ENCODE peak calls at places on chromosomes 7 and 10, in six cellular contexts. One of them, this sample, is unnamed.

GRCh38 chr7:82049442-82049841 is 279.6 kb upstream of the HGF start:
- DNase-seq in adipocyte: peak; percentile 29
- DNase-seq in IMR-90: peak; percentile 20
- DNase-seq in neural progenitor cell: no peak
- DNase-seq in NT2/D1: no peak
- DNase-seq in Karpas-422: no peak
- DNase-seq in this sample: no peak

GRCh38 chr7:33093266-33093665 is 15.9 kb downstream of the RP9 start:
- DNase-seq in Karpas-422: no peak
- DNase-seq in neural progenitor cell: no peak
- DNase-seq in adipocyte: no peak
- DNase-seq in IMR-90: no peak
- DNase-seq in NT2/D1: no peak
- DNase-seq in this sample: no peak

GRCh38 chr7:45920543-45921380 is at the start of gene IGFBP3:
- DNase-seq in NT2/D1: no peak
- DNase-seq in neural progenitor cell: peak; percentile 93
- DNase-seq in adipocyte: peak; percentile 72
- DNase-seq in Karpas-422: no peak
- DNase-seq in IMR-90: peak; percentile 69
- DNase-seq in this sample: peak; percentile 81

GRCh38 chr10:128516180-128516579 is 390.0 kb upstream of the MKI67 start:
- DNase-seq in NT2/D1: no peak
- DNase-seq in Karpas-422: no peak
- DNase-seq in neural progenitor cell: no peak
- DNase-seq in adipocyte: no peak
- DNase-seq in IMR-90: no peak
- DNase-seq in this sample: no peak

GRCh38 chr10:50990568-50991495 is 83.5 kb upstream of the PRKG1 start:
- DNase-seq in IMR-90: peak; percentile 95
- DNase-seq in Karpas-422: no peak
- DNase-seq in adipocyte: peak; percentile 89
- DNase-seq in neural progenitor cell: peak; percentile 82
- DNase-seq in NT2/D1: no peak
- DNase-seq in this sample: peak; percentile 79

GRCh38 chr7:91995391-91995790 is 54.7 kb downstream of the AKAP9 start:
- DNase-seq in adipocyte: no peak
- DNase-seq in IMR-90: no peak
- DNase-seq in Karpas-422: peak; percentile 52
- DNase-seq in NT2/D1: no peak
- DNase-seq in neural progenitor cell: no peak
- DNase-seq in this sample: no peak

GRCh38 chr7:157851501-157852067 is 514.8 kb downstream of the DNAJB6 start:
- DNase-seq in NT2/D1: no peak
- DNase-seq in IMR-90: no peak
- DNase-seq in adipocyte: no peak
- DNase-seq in neural progenitor cell: peak; percentile 86
- DNase-seq in Karpas-422: no peak
- DNase-seq in this sample: peak; percentile 76

GRCh38 chr10:100826661-100826982 is 81.2 kb downstream of the PAX2 start:
- DNase-seq in IMR-90: no peak
- DNase-seq in neural progenitor cell: no peak
- DNase-seq in Karpas-422: no peak
- DNase-seq in NT2/D1: no peak
- DNase-seq in adipocyte: no peak
- DNase-seq in this sample: no peak

GRCh38 chr7:18655969-18656761 is 160.6 kb downstream of the HDAC9 start:
- DNase-seq in IMR-90: peak; percentile 17
- DNase-seq in NT2/D1: no peak
- DNase-seq in Karpas-422: no peak
- DNase-seq in neural progenitor cell: no peak
- DNase-seq in adipocyte: no peak
- DNase-seq in this sample: no peak

GRCh38 chr7:11458736-11459483 is 373.1 kb downstream of the THSD7A start:
- DNase-seq in Karpas-422: no peak
- DNase-seq in IMR-90: peak; percentile 78
- DNase-seq in neural progenitor cell: no peak
- DNase-seq in NT2/D1: no peak
- DNase-seq in adipocyte: peak; percentile 57
- DNase-seq in this sample: no peak

GRCh38 chr7:32461484-32461883 is 28.7 kb downstream of the LSM5 start:
- DNase-seq in Karpas-422: no peak
- DNase-seq in NT2/D1: no peak
- DNase-seq in neural progenitor cell: no peak
- DNase-seq in adipocyte: no peak
- DNase-seq in IMR-90: no peak
- DNase-seq in this sample: no peak

GRCh38 chr7:159026271-159027047 is 118.2 kb downstream of the VIPR2 start:
- DNase-seq in neural progenitor cell: peak; percentile 93
- DNase-seq in adipocyte: no peak
- DNase-seq in NT2/D1: no peak
- DNase-seq in Karpas-422: no peak
- DNase-seq in IMR-90: no peak
- DNase-seq in this sample: no peak

GRCh38 chr10:21173964-21174669 is 277.0 kb upstream of the NEBL start:
- DNase-seq in Karpas-422: no peak
- DNase-seq in neural progenitor cell: peak; percentile 69
- DNase-seq in IMR-90: no peak
- DNase-seq in NT2/D1: no peak
- DNase-seq in adipocyte: peak; percentile 33
- DNase-seq in this sample: peak; percentile 95

GRCh38 chr10:29634764-29635625 is at the start of gene SVIL:
- DNase-seq in IMR-90: peak; percentile 71
- DNase-seq in NT2/D1: no peak
- DNase-seq in neural progenitor cell: peak; percentile 32
- DNase-seq in adipocyte: peak; percentile 53
- DNase-seq in Karpas-422: no peak
- DNase-seq in this sample: peak; percentile 70
- H3K9ac ChIP-seq in IMR-90: peak within 1 kb of the TSS; percentile 46
- H3K9ac ChIP-seq in NT2/D1: peak within 1 kb of the TSS; percentile 57
- H3K9ac ChIP-seq in neural progenitor cell: no peak within 1 kb of the TSS
- H3K9ac ChIP-seq in adipocyte: peak within 1 kb of the TSS; percentile 70
- H3K9ac ChIP-seq in Karpas-422: no peak within 1 kb of the TSS
- H3K9ac ChIP-seq in this sample: no peak within 1 kb of the TSS

DNA sequence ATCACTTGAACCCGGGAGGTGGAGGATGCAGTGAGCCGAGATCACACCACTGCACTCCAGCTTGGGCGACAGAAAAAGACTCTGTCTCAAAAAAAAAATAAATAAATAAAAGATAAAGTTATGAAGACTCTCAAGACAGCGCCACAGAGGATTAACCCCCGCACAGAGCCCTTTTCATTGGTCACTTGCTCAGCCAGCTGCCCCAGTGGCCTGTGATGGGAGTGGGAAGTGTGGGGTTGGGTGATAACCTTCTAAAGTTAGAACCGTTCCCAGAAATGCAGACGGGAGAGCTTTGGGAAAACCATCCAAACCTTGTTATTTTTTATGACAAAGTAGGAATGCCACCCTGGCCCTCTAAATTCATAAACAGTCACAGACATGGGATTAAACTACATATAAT is 57.4 kb downstream of the PARP12 start:
- DNase-seq in Karpas-422: no peak
- DNase-seq in adipocyte: no peak
- DNase-seq in NT2/D1: no peak
- DNase-seq in IMR-90: no peak
- DNase-seq in neural progenitor cell: no peak
- DNase-seq in this sample: no peak
- H3K4me1 ChIP-seq in Karpas-422: no peaks in the 10 kb centered on the region
- H3K4me1 ChIP-seq in adipocyte: no peaks in the 10 kb centered on the region
- H3K4me1 ChIP-seq in NT2/D1: no peaks in the 10 kb centered on the region
- H3K4me1 ChIP-seq in IMR-90: peaks cover 2% of the 10 kb centered on the region
- H3K4me1 ChIP-seq in neural progenitor cell: peaks cover 4% of the 10 kb centered on the region
- H3K4me1 ChIP-seq in this sample: no peaks in the 10 kb centered on the region

GRCh38 chr10:47366731-47367460 is 17.2 kb downstream of the ZNF488 start:
- DNase-seq in neural progenitor cell: no peak
- DNase-seq in adipocyte: no peak
- DNase-seq in NT2/D1: no peak
- DNase-seq in Karpas-422: no peak
- DNase-seq in IMR-90: no peak
- DNase-seq in this sample: peak; percentile 11

GRCh38 chr10:47369251-47369894 is 14.7 kb downstream of the ZNF488 start:
- DNase-seq in Karpas-422: no peak
- DNase-seq in adipocyte: no peak
- DNase-seq in neural progenitor cell: no peak
- DNase-seq in NT2/D1: no peak
- DNase-seq in IMR-90: no peak
- DNase-seq in this sample: peak; percentile 41

GRCh38 chr10:47370015-47370767 is 13.9 kb downstream of the ZNF488 start:
- DNase-seq in IMR-90: no peak
- DNase-seq in NT2/D1: no peak
- DNase-seq in Karpas-422: no peak
- DNase-seq in adipocyte: no peak
- DNase-seq in neural progenitor cell: no peak
- DNase-seq in this sample: peak; percentile 33

GRCh38 chr10:47367646-47368045 is 16.4 kb downstream of the ZNF488 start:
- DNase-seq in NT2/D1: no peak
- DNase-seq in Karpas-422: no peak
- DNase-seq in adipocyte: no peak
- DNase-seq in neural progenitor cell: no peak
- DNase-seq in IMR-90: no peak
- DNase-seq in this sample: peak; percentile 55

GRCh38 chr10:47368431-47369180 is 15.5 kb downstream of the ZNF488 start:
- DNase-seq in neural progenitor cell: no peak
- DNase-seq in Karpas-422: no peak
- DNase-seq in NT2/D1: no peak
- DNase-seq in IMR-90: no peak
- DNase-seq in adipocyte: no peak
- DNase-seq in this sample: peak; percentile 66
- H3K9ac ChIP-seq in neural progenitor cell: no peak overlapping the region
- H3K9ac ChIP-seq in Karpas-422: no peak overlapping the region
- H3K9ac ChIP-seq in NT2/D1: no peak overlapping the region
- H3K9ac ChIP-seq in IMR-90: no peak overlapping the region
- H3K9ac ChIP-seq in adipocyte: no peak overlapping the region
- H3K9ac ChIP-seq in this sample: no peak overlapping the region

GRCh38 chr7:112202819-112203218 is 3.4 kb downstream of the DOCK4 start:
- DNase-seq in adipocyte: peak; percentile 42
- DNase-seq in NT2/D1: no peak
- DNase-seq in neural progenitor cell: no peak
- DNase-seq in IMR-90: no peak
- DNase-seq in Karpas-422: peak; percentile 75
- DNase-seq in this sample: peak; percentile 55

GRCh38 chr7:112199035-112199655 is 7.1 kb downstream of the DOCK4 start:
- DNase-seq in adipocyte: peak; percentile 71
- DNase-seq in neural progenitor cell: no peak
- DNase-seq in NT2/D1: no peak
- DNase-seq in Karpas-422: no peak
- DNase-seq in IMR-90: peak; percentile 54
- DNase-seq in this sample: no peak

GRCh38 chr7:112199672-112200071 is 6.5 kb downstream of the DOCK4 start:
- DNase-seq in neural progenitor cell: no peak
- DNase-seq in NT2/D1: no peak
- DNase-seq in adipocyte: peak; percentile 13
- DNase-seq in IMR-90: no peak
- DNase-seq in Karpas-422: no peak
- DNase-seq in this sample: no peak

GRCh38 chr7:112201839-112202238 is 4.4 kb downstream of the DOCK4 start:
- DNase-seq in IMR-90: no peak
- DNase-seq in NT2/D1: no peak
- DNase-seq in neural progenitor cell: no peak
- DNase-seq in Karpas-422: no peak
- DNase-seq in adipocyte: no peak
- DNase-seq in this sample: no peak

GRCh38 chr7:112201421-112201820 is 4.8 kb downstream of the DOCK4 start:
- DNase-seq in neural progenitor cell: no peak
- DNase-seq in Karpas-422: no peak
- DNase-seq in IMR-90: peak; percentile 86
- DNase-seq in adipocyte: peak; percentile 66
- DNase-seq in NT2/D1: no peak
- DNase-seq in this sample: no peak
- H3K4me1 ChIP-seq in neural progenitor cell: peaks cover 15% of the 10 kb centered on the region
- H3K4me1 ChIP-seq in Karpas-422: peaks cover 17% of the 10 kb centered on the region
- H3K4me1 ChIP-seq in IMR-90: peaks cover 3% of the 10 kb centered on the region
- H3K4me1 ChIP-seq in adipocyte: peaks cover 29% of the 10 kb centered on the region
- H3K4me1 ChIP-seq in NT2/D1: no peaks in the 10 kb centered on the region
- H3K4me1 ChIP-seq in this sample: no peaks in the 10 kb centered on the region

DNA sequence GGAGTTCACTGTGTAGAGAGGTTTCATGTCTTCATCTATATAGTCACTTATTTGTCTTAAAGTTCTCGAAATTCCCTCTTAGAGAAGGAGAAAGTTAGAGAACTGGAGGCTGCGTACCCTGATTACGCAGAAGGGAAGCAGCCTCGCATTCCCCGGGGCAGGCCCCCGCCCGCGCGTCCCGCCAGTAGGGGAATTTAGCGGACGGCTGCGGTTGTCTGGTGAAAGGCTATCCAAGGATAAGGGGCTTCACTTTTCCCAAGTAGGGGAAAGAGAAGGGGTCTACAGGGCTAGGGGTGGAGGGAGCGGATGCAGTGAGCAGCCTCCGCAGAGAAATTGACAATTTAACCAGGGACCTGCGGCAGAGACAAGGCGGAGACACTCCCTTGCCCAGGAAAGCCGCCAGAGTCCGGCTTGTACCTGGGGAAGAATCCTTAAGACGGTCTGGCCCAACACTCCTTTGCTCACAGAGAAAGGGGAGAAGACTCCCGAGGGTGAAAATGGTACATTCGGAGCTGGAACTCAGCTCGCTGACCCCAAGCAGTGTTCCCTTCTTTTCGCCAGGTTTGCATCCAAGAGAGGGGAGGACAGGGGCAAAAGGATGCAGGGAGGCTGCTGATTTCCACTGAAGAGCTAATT is 976 bp upstream of the MAGI2 start:
- DNase-seq in adipocyte: peak; percentile 82
- DNase-seq in Karpas-422: no peak
- DNase-seq in IMR-90: peak; percentile 66
- DNase-seq in NT2/D1: no peak
- DNase-seq in neural progenitor cell: peak; percentile 71
- DNase-seq in this sample: peak; percentile 82
- H3K9ac ChIP-seq in adipocyte: peak overlapping the region; percentile 97
- H3K9ac ChIP-seq in Karpas-422: no peak overlapping the region
- H3K9ac ChIP-seq in IMR-90: peak overlapping the region; percentile 99
- H3K9ac ChIP-seq in NT2/D1: peak overlapping the region; percentile 86
- H3K9ac ChIP-seq in neural progenitor cell: peak overlapping the region; percentile 48
- H3K9ac ChIP-seq in this sample: peak overlapping the region; percentile 86

GRCh38 chr10:71974489-71975011 is 10.4 kb downstream of the CHST3 start:
- DNase-seq in adipocyte: peak; percentile 81
- DNase-seq in NT2/D1: no peak
- DNase-seq in IMR-90: peak; percentile 74
- DNase-seq in neural progenitor cell: no peak
- DNase-seq in Karpas-422: no peak
- DNase-seq in this sample: no peak
- H3K4me1 ChIP-seq in adipocyte: peaks cover 94% of the 10 kb centered on the region
- H3K4me1 ChIP-seq in NT2/D1: peaks cover 12% of the 10 kb centered on the region
- H3K4me1 ChIP-seq in IMR-90: peaks cover 30% of the 10 kb centered on the region
- H3K4me1 ChIP-seq in neural progenitor cell: peaks cover 29% of the 10 kb centered on the region
- H3K4me1 ChIP-seq in Karpas-422: no peaks in the 10 kb centered on the region
- H3K4me1 ChIP-seq in this sample: peaks cover 36% of the 10 kb centered on the region